ENCODE peak calls at places on chromosome 19, in seven cellular contexts. O is iris pigment epithelial cell; P is stimulated activated CD4-positive, alpha-beta T cell treated with anti-CD3 and anti-CD28 coated beads, TNF-alpha, amount 100 ng/mL, for 4 hours; T is Calu3; F is mucosa of descending colon; E is GOT3; M is heart right ventricle. G is an unnamed sample.
A peak's percentile ranks its signal among the peaks of the same experiment; 100 is the strongest.

GRCh38 chr19:10112037-10112751 is 701 bp downstream of the P2RY11 start:
- DNase-seq in M (no peak), T (no peak), F (peak; percentile 46), O (peak; percentile 59), P (no peak), E (no peak), G (peak; percentile 44)

GRCh38 chr19:29667390-29667783 is 2.1 kb downstream of the PLEKHF1 start:
- DNase-seq in T (no peak), E (no peak), P (no peak), F (no peak), O (no peak), M (no peak), G (no peak)

GRCh38 chr19:3572132-3572854 is 451 bp upstream of the HMG20B start:
- DNase-seq in O (peak; percentile 100), T (peak; percentile 95), E (peak; percentile 96), P (peak; percentile 99), M (peak; percentile 100), F (peak; percentile 100), G (peak; percentile 99)

GRCh38 chr19:1457031-1457739 is 7.3 kb downstream of the APC2 start:
- DNase-seq in E (no peak), P (no peak), O (no peak), T (no peak), F (no peak), M (peak; percentile 10), G (no peak)

GRCh38 chr19:13727798-13728197 is 36.5 kb upstream of the MRI1 start:
- DNase-seq in M (no peak), F (no peak), O (peak; percentile 64), T (no peak), E (no peak), P (no peak), G (peak; percentile 19)

GRCh38 chr19:53463263-53463662 is 4.3 kb upstream of the ZNF813 start:
- DNase-seq in P (no peak), O (peak; percentile 48), T (no peak), E (no peak), M (peak; percentile 70), F (peak; percentile 26), G (no peak)

GRCh38 chr19:19026299-19026971 is 6.9 kb downstream of the SUGP2 start:
- DNase-seq in E (no peak), P (no peak), M (no peak), T (no peak), F (no peak), O (no peak), G (no peak)

GRCh38 chr19:35901854-35902661 is at the start of gene HCST:
- DNase-seq in T (no peak), F (peak; percentile 36), P (no peak), E (no peak), O (no peak), M (no peak), G (peak; percentile 16)

GRCh38 chr19:1064661-1065605 is 2.0 kb upstream of the ARHGAP45 start:
- DNase-seq in O (peak; percentile 78), M (peak; percentile 72), F (peak; percentile 82), P (peak; percentile 53), T (peak; percentile 76), E (no peak), G (peak; percentile 58)

GRCh38 chr19:3012522-3013260 is 16.4 kb downstream of the TLE2 start:
- DNase-seq in E (no peak), M (no peak), P (no peak), T (no peak), F (no peak), O (no peak), G (no peak)

G was measured in amniotic epithelial cell.